ENCODE peak calls at places on chromosomes 7 and 10, in five cellular contexts. C is A549, Z is AG04450, P is brain microvascular endothelial cell, M is IMR-90. R is an unnamed sample.
A peak's percentile ranks its signal among the peaks of the same experiment; 100 is the strongest.

GRCh38 chr10:49149881-49150280 is 16.1 kb upstream of the FAM170B start:
- DNase-seq in C (no peak), Z (no peak), P (no peak), M (no peak), R (no peak)

GRCh38 chr7:87458148-87458547 is 17.3 kb downstream of the ABCB4 start:
- DNase-seq in C (no peak), Z (no peak), P (no peak), M (no peak), R (no peak)

GRCh38 chr10:78267070-78267469 is 233.4 kb downstream of the RPS24 start:
- DNase-seq in C (no peak), Z (no peak), P (no peak), M (peak; percentile 58), R (no peak)

GRCh38 chr7:2978403-2978802 is 65.3 kb downstream of the CARD11 start:
- DNase-seq in C (no peak), Z (no peak), P (no peak), M (no peak), R (peak; percentile 30)

GRCh38 chr7:2719007-2719406 is 31.0 kb downstream of the AMZ1 start:
- DNase-seq in C (peak; percentile 83), Z (no peak), P (no peak), M (no peak), R (peak; percentile 84)

GRCh38 chr10:132834311-132834761 is 48.4 kb upstream of the NKX6-2 start:
- DNase-seq in C (no peak), Z (no peak), P (no peak), M (no peak), R (no peak)

GRCh38 chr10:101121661-101122045 is 9.4 kb upstream of the TLX1 start:
- DNase-seq in C (no peak), Z (no peak), P (no peak), M (no peak), R (no peak)

GRCh38 chr10:71868192-71868697 is 17.2 kb upstream of the PSAP start:
- DNase-seq in C (peak; percentile 57), Z (no peak), P (peak; percentile 80), M (peak; percentile 70), R (no peak)

GRCh38 chr10:79979310-79979972 is 30.5 kb upstream of the SFTPD start:
- DNase-seq in C (no peak), Z (no peak), P (no peak), M (no peak), R (no peak)

GRCh38 chr7:120780938-120781337 is 77.0 kb downstream of the TSPAN12 start:
- DNase-seq in C (no peak), Z (no peak), P (no peak), M (no peak), R (no peak)

GRCh38 chr10:52778511-52779392 is 6.2 kb upstream of the MBL2 start:
- DNase-seq in C (no peak), Z (no peak), P (peak; percentile 36), M (peak; percentile 18), R (no peak)

GRCh38 chr10:1208376-1209311 is 152.5 kb downstream of the WDR37 start:
- DNase-seq in C (no peak), Z (no peak), P (no peak), M (no peak), R (no peak)

GRCh38 chr10:17348111-17349008 is 106.0 kb downstream of the ST8SIA6 start:
- DNase-seq in C (peak; percentile 7), Z (peak; percentile 32), P (peak; percentile 89), M (peak; percentile 79), R (no peak)

GRCh38 chr10:73813333-73813732 is 1.9 kb upstream of the NDST2 start:
- DNase-seq in C (no peak), Z (no peak), P (no peak), M (no peak), R (no peak)

GRCh38 chr10:9656386-9656785 is 1361.3 kb upstream of the CELF2 start:
- DNase-seq in C (no peak), Z (no peak), P (no peak), M (no peak), R (no peak)

GRCh38 chr7:157786375-157787274 is 449.8 kb downstream of the DNAJB6 start:
- DNase-seq in C (no peak), Z (no peak), P (no peak), M (no peak), R (no peak)

GRCh38 chr7:157782041-157782440 is 445.2 kb downstream of the DNAJB6 start:
- DNase-seq in C (no peak), Z (no peak), P (no peak), M (no peak), R (no peak)

GRCh38 chr7:157785486-157786186 is 448.8 kb downstream of the DNAJB6 start:
- DNase-seq in C (no peak), Z (no peak), P (no peak), M (no peak), R (no peak)

GRCh38 chr7:157785021-157785441 is 448.2 kb downstream of the DNAJB6 start:
- DNase-seq in C (no peak), Z (no peak), P (no peak), M (no peak), R (no peak)

DNA sequence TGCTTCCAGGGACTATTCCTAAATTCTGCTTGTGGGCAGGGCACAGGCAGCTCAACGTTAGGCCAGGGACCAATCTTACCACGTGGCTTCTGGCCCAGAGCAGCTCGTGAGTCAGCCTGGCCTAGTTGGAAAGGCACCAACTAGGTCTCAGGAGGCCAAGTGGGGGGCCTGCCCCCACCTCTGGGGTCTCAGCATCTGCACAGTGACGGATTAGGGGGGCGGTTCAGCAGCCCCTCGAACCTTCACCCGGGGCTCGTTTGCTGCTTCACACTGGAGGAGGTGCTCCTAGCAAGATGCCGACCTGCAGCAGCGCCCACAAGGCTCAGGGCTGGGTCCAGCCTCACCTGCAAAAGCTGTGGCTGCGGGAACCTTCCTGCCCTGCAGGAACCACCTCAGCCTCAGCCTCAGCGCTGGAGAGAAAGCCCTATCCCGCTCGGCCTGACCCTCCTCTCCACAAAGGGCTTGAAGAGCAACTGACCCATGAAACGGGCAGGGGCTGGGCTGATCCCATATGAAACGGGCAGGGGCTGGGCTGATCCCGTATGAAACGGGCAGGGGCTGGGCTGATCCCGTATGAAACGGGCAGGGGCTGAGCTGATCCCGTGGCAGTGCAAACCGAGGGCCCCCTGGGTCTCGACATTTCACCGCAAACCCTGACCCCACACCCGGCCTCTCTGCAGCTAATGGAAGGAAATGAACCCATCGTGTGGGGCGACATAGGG is 447.5 kb downstream of the DNAJB6 start:
- DNase-seq in C (no peak), Z (no peak), P (no peak), M (no peak), R (no peak)
- H3K27ac ChIP-seq in C (no peak overlapping the region), Z (no peak overlapping the region), P (no peak overlapping the region), M (no peak overlapping the region), R (no peak overlapping the region)

GRCh38 chr7:105297309-105297708 is 91.4 kb downstream of the SRPK2 start:
- DNase-seq in C (no peak), Z (no peak), P (no peak), M (no peak), R (no peak)
- H3K27ac ChIP-seq in C (no peak overlapping the region), Z (no peak overlapping the region), P (no peak overlapping the region), M (no peak overlapping the region), R (peak overlapping the region; percentile 76)

DNA sequence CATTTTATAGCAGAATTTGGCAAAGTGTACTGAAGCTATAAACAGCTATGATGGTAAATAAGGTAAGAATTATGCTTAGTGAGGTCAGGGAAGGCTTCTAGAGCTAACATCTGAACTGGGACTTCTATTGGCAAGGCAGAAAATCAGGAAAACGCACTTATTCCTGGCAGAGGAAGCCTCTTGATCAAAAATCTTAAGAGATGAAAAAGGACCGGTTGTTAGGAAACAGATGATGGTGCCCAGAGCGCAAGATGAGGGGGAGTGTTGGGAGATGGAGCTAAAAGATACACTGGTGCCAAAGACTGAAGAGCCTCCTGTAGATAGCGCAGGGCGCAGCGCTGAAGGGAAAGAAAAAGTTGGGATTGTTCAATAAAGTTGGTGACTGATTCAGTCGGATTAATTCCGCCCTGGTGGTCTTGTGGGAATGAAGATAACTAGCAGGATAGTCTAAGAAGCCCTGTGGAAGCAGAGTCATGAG is 550 bp upstream of the CALU start:
- DNase-seq in C (no peak), Z (no peak), P (no peak), M (no peak), R (no peak)
- H3K27ac ChIP-seq in C (peak overlapping the region; percentile 76), Z (peak overlapping the region; percentile 98), P (peak overlapping the region; percentile 97), M (peak overlapping the region; percentile 83), R (peak overlapping the region; percentile 88)

GRCh38 chr7:32888505-32888904 is 3.1 kb downstream of the KBTBD2 start:
- DNase-seq in C (no peak), Z (no peak), P (no peak), M (no peak), R (no peak)
- H3K27ac ChIP-seq in C (no peak overlapping the region), Z (no peak overlapping the region), P (no peak overlapping the region), M (no peak overlapping the region), R (peak overlapping the region; percentile 14)

GRCh38 chr7:17845197-17845547 is 95.1 kb downstream of the SNX13 start:
- DNase-seq in C (no peak), Z (no peak), P (no peak), M (no peak), R (no peak)
- H3K27ac ChIP-seq in C (no peak overlapping the region), Z (no peak overlapping the region), P (peak overlapping the region; percentile 12), M (no peak overlapping the region), R (no peak overlapping the region)

DNA sequence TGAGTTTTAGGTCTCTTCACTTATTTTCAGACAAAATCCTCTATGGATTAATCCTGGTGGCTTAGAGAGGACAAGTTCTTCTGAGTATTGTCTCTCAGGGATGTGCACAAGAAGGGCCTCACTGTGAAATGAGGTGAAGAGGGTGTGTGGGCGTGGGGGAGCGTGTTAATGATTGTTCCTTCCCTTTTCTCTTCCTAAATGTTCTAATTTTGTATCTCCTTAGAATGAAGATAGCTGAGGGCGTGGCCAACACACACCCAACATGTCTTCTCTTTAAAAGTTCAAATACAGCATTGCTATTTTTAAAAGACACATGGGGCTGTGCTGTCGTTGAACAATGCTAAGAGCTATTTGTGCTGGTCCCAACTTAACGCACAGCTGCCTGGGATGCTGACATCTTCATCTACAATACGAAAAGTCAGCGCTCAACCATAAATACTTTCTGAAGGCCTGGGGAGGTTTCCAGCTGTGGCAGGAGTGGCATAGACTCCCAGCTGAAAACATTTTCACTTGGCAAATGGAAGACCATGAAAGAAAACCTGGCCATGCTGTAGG is 135.9 kb downstream of the JCAD start:
- DNase-seq in C (no peak), Z (no peak), P (no peak), M (no peak), R (no peak)
- H3K27ac ChIP-seq in C (no peak overlapping the region), Z (no peak overlapping the region), P (no peak overlapping the region), M (no peak overlapping the region), R (no peak overlapping the region)

DNA sequence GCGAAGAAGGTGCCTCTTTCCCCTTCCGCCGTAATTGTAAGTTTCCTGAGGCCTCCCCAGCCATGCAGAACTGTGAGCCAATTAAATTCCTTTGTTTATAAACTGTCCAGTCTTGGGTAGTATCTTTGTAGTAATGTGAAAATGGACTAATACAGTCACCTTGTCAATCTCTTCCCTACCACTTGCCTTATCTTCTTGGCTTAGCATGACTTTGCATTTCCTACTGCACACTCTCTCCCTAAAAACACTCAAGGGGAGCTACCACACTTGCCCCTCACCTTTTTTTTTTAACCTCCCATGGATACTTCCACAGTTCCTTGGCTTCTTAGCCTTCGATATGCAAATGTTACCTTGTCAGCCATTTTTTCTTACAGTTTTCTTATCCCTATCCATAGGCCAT is 7.4 kb upstream of the CDK6 start:
- DNase-seq in C (no peak), Z (no peak), P (no peak), M (no peak), R (no peak)
- H3K27ac ChIP-seq in C (no peak overlapping the region), Z (no peak overlapping the region), P (no peak overlapping the region), M (no peak overlapping the region), R (no peak overlapping the region)